ENCODE peak calls at places on chromosome 11, in six cellular contexts. K is HT-29, N is NCI-H2081, G is glutamatergic neuron, H is mesendoderm, D is coronary artery. F is an unnamed sample.

GRCh38 chr11:1330473-1330872 is 21.0 kb upstream of the TOLLIP start:
- DNase-seq in N (no peak), G (no peak), H (no peak), D (no peak), K (no peak), F (no peak)

GRCh38 chr11:68525930-68526329 is 65.4 kb downstream of the PPP6R3 start:
- DNase-seq in G (no peak), D (no peak), H (no peak), N (no peak), K (no peak), F (no peak)

GRCh38 chr11:117458275-117459120 is 130.8 kb downstream of the CEP164 start:
- DNase-seq in D (no peak), K (no peak), H (no peak), G (no peak), N (no peak), F (no peak)

GRCh38 chr11:88709567-88709966 is 356.2 kb downstream of the GRM5 start:
- DNase-seq in K (no peak), N (peak; percentile 73), H (no peak), G (peak; percentile 9), D (no peak), F (no peak)

GRCh38 chr11:113764522-113764921 is 9.0 kb downstream of the ZW10 start:
- DNase-seq in N (no peak), K (no peak), H (no peak), D (no peak), G (no peak), F (no peak)

GRCh38 chr11:69094915-69095290 is 46.2 kb downstream of the TPCN2 start:
- DNase-seq in D (no peak), H (no peak), G (no peak), N (no peak), K (no peak), F (no peak)

GRCh38 chr11:77374108-77374507 is 72.6 kb upstream of the GDPD4 start:
- DNase-seq in N (no peak), G (no peak), K (no peak), D (no peak), H (no peak), F (no peak)

GRCh38 chr11:17611503-17612220 is 64.6 kb downstream of the OTOG start:
- DNase-seq in H (no peak), N (no peak), G (no peak), D (peak; percentile 46), K (no peak), F (no peak)

GRCh38 chr11:33187851-33188722 is 26.8 kb upstream of the CSTF3 start:
- DNase-seq in N (no peak), D (no peak), G (no peak), K (no peak), H (no peak), F (no peak)

GRCh38 chr11:1060410-1060809 is 14.3 kb upstream of the MUC2 start:
- DNase-seq in N (no peak), K (no peak), D (no peak), G (no peak), H (no peak), F (no peak)

GRCh38 chr11:88035271-88035670 is 140.0 kb downstream of the RAB38 start:
- DNase-seq in H (no peak), G (no peak), K (no peak), D (no peak), N (no peak), F (no peak)